ENCODE peak calls at places on chromosome 22, in six cellular contexts. G is iPS DF 6.9, S is RWPE2, T is gastrocnemius medialis, J is epithelial cell of prostate, R is HCT116. O is an unnamed sample.

GRCh38 chr22:26484360-26484706 is 656 bp downstream of the SRRD start:
- DNase-seq in G (no peak), S (no peak), T (no peak), J (no peak), R (no peak), O (no peak)

GRCh38 chr22:44583076-44583760 is 85.2 kb upstream of the RTL6 start:
- DNase-seq in G (no peak), S (peak), T (no peak), J (no peak), R (no peak), O (no peak)

GRCh38 chr22:43945632-43946390 is 9.4 kb upstream of the SAMM50 start:
- DNase-seq in G (peak), S (no peak), T (no peak), J (no peak), R (peak), O (peak)

GRCh38 chr22:30611197-30611596 is 4.2 kb downstream of the TCN2 start:
- DNase-seq in G (no peak), S (no peak), T (no peak), J (no peak), R (no peak), O (no peak)

GRCh38 chr22:30195245-30196140 is 51.1 kb downstream of the LIF start:
- DNase-seq in G (no peak), S (no peak), T (no peak), J (no peak), R (no peak), O (no peak)

GRCh38 chr22:43007519-43008102 is 7.3 kb downstream of the PACSIN2 start:
- DNase-seq in G (no peak), S (no peak), T (no peak), J (no peak), R (no peak), O (no peak)

GRCh38 chr22:43798492-43798891 is 13.6 kb downstream of the EFCAB6 start:
- DNase-seq in G (no peak), S (no peak), T (no peak), J (no peak), R (no peak), O (no peak)

GRCh38 chr22:33986954-33987353 is 66.7 kb upstream of the LARGE1 start:
- DNase-seq in G (no peak), S (no peak), T (no peak), J (no peak), R (no peak), O (no peak)

GRCh38 chr22:24827305-24827704 is 21.3 kb downstream of the SGSM1 start:
- DNase-seq in G (no peak), S (no peak), T (no peak), J (no peak), R (no peak), O (no peak)

GRCh38 chr22:40449676-40450035 is 79.3 kb downstream of the SGSM3 start:
- DNase-seq in G (no peak), S (no peak), T (no peak), J (no peak), R (no peak), O (no peak)

GRCh38 chr22:39723899-39724351 is 153.4 kb downstream of the CACNA1I start:
- DNase-seq in G (no peak), S (no peak), T (no peak), J (no peak), R (peak), O (no peak)

GRCh38 chr22:47323518-47323917 is 561.1 kb downstream of the TBC1D22A start:
- DNase-seq in G (no peak), S (no peak), T (no peak), J (no peak), R (no peak), O (no peak)

GRCh38 chr22:19886605-19887250 is 32.1 kb upstream of the GNB1L start:
- DNase-seq in G (no peak), S (peak), T (no peak), J (no peak), R (no peak), O (peak)

GRCh38 chr22:40107756-40108437 is 69.8 kb upstream of the TNRC6B start:
- DNase-seq in G (no peak), S (no peak), T (peak), J (peak), R (no peak), O (no peak)

GRCh38 chr22:28268176-28268575 is 349.1 kb upstream of the PITPNB start:
- DNase-seq in G (no peak), S (no peak), T (no peak), J (no peak), R (no peak), O (no peak)

GRCh38 chr22:25199726-25200520 is at the start of gene CRYBB3:
- DNase-seq in G (no peak), S (no peak), T (no peak), J (no peak), R (no peak), O (no peak)

GRCh38 chr22:30640361-30640760 is 4.8 kb downstream of the SLC35E4 start:
- DNase-seq in G (no peak), S (no peak), T (no peak), J (no peak), R (no peak), O (no peak)

GRCh38 chr22:26134654-26135330 is 34.5 kb upstream of the SEZ6L start:
- DNase-seq in G (peak), S (no peak), T (no peak), J (no peak), R (peak), O (no peak)

GRCh38 chr22:29348956-29349355 is 33.5 kb upstream of the RASL10A start:
- DNase-seq in G (no peak), S (peak), T (peak), J (peak), R (no peak), O (peak)

GRCh38 chr22:33811686-33812085 is 108.6 kb downstream of the LARGE1 start:
- DNase-seq in G (no peak), S (no peak), T (no peak), J (no peak), R (no peak), O (peak)

GRCh38 chr22:43731986-43732385 is 80.1 kb downstream of the EFCAB6 start:
- DNase-seq in G (no peak), S (no peak), T (no peak), J (no peak), R (no peak), O (no peak)

GRCh38 chr22:19663286-19663815 is 51.0 kb upstream of the SEPTIN5 start:
- DNase-seq in G (no peak), S (no peak), T (no peak), J (no peak), R (no peak), O (peak)

GRCh38 chr22:38034278-38034882 is 22.8 kb upstream of the PICK1 start:
- DNase-seq in G (peak), S (peak), T (no peak), J (peak), R (peak), O (peak)

GRCh38 chr22:43481528-43482309 is 69.9 kb downstream of the MPPED1 start:
- DNase-seq in G (no peak), S (no peak), T (no peak), J (no peak), R (no peak), O (no peak)

GRCh38 chr22:40472036-40472435 is 101.6 kb downstream of the SGSM3 start:
- DNase-seq in G (no peak), S (no peak), T (no peak), J (no peak), R (no peak), O (no peak)

GRCh38 chr22:31151872-31152271 is 8.1 kb upstream of the RNF185 start:
- DNase-seq in G (no peak), S (no peak), T (no peak), J (no peak), R (no peak), O (no peak)

GRCh38 chr22:27100789-27101188 is 443.4 kb downstream of the MIAT start:
- DNase-seq in G (no peak), S (no peak), T (no peak), J (no peak), R (no peak), O (peak)

GRCh38 chr22:39966522-39966921 is 6.3 kb downstream of the TMA7B start:
- DNase-seq in G (no peak), S (no peak), T (no peak), J (no peak), R (no peak), O (no peak)

GRCh38 chr22:23763579-23764331 is 965 bp downstream of the C22orf15 start:
- DNase-seq in G (no peak), S (no peak), T (no peak), J (no peak), R (no peak), O (peak)

GRCh38 chr22:39524753-39525657 is 4.6 kb downstream of the ATF4 start:
- DNase-seq in G (no peak), S (no peak), T (no peak), J (no peak), R (no peak), O (peak)

GRCh38 chr22:25141994-25142620 is 57.6 kb upstream of the CRYBB3 start:
- DNase-seq in G (no peak), S (no peak), T (no peak), J (no peak), R (no peak), O (no peak)

GRCh38 chr22:22865311-22866072 is 22.1 kb upstream of the IGLL5 start:
- DNase-seq in G (no peak), S (no peak), T (no peak), J (no peak), R (no peak), O (no peak)

GRCh38 chr22:42863349-42863911 is 6.4 kb upstream of the ARFGAP3 start:
- DNase-seq in G (no peak), S (no peak), T (no peak), J (peak), R (peak), O (no peak)

GRCh38 chr22:30228509-30229359 is 17.8 kb downstream of the LIF start:
- DNase-seq in G (no peak), S (no peak), T (no peak), J (peak), R (no peak), O (no peak)

GRCh38 chr22:50338860-50339462 is 4.2 kb upstream of the PPP6R2 start:
- DNase-seq in G (no peak), S (no peak), T (no peak), J (no peak), R (no peak), O (no peak)

GRCh38 chr22:21845558-21846452 is 21.6 kb downstream of the MAPK1 start:
- DNase-seq in G (no peak), S (no peak), T (no peak), J (no peak), R (no peak), O (no peak)
- H3K27ac ChIP-seq in G (no peak), S (no peak), T (peak), J (no peak), R (no peak), O (peak)

DNA sequence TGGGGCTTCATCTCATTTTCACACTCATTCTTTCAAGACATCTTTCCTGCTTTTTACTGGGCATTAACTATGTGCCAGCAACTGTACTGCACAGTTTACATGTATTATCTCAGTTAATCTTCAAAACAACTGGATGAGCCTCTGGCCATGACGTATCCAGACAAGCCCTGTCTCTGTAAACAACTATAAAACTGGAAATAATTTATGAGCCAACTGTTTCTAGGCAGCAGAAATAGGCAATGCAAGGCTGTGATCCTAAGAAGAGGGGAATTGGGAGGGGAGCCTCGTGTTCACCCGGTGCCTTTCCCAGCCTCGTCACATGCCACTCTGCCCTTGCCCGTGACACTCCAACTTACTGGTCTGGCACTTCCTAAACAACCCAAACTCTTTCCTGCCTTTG is 82.8 kb downstream of the FBXO7 start:
- DNase-seq in G (no peak), S (no peak), T (no peak), J (no peak), R (no peak), O (no peak)
- H3K27ac ChIP-seq in G (no peak), S (peak), T (no peak), J (peak), R (no peak), O (no peak)

DNA sequence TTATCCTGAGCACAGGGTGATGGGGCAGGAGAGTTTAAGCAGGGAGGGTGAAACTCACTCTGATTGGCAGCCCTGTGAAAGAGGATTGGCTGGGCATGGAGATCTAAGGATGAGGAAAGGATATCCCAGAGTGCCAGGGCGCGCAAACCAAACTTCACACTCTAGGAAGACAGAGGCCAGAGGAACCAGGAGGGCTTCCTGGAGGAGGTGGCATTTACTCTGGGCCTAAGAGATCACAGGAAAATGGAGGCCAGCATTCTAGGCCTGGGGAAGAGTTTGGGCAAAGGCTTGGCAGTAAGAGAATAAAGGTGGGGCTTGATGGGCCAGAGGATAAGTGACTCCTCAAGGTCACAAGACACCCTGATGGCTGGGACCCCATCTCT is 377 bp upstream of the NCF4 start:
- DNase-seq in G (no peak), S (no peak), T (no peak), J (no peak), R (no peak), O (no peak)
- H3K27ac ChIP-seq in G (no peak), S (no peak), T (no peak), J (no peak), R (no peak), O (no peak)

DNA sequence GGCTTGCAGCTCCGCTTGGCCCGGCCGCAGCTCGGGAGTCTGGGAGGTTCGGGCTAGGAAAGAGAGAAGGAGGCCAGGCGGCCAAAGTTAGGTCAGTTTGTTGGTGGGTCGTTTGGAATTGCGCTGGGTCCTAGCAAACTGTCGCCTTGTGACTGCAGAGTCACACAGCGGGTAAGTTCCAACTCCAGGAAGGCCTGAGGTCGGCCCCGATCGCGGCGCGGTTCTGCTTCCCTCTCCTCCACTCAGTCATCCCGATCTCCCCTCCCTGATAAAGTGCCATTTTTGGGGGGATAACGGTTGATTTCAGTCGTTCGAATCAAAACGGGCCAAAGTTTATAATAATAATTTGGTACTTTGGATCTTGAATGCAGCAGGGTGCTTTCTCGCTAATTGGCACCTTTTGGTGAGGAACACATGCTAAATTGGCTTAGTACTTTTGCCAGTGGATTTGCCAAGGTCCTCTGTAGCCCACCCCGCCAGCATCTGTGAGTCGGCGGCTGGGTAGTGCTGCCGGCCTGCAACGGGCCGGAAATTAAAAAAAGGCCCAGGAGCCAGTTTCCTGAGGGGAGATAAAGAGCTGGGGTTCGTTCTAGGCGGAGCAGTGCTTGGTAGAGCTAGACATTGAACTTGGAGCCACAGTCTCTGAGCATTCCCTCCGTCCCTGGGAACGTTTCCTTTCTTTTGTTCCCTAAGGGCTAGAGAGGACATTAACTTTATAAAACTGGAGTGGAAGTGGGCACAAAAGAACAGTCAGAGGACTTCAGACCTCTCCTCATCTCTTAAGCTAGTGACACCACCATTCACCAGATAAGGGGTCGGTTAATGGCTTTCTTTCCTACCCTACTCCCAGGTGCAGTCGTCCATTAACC is 927 bp downstream of the UBE2L3 start:
- DNase-seq in G (no peak), S (no peak), T (peak), J (no peak), R (no peak), O (no peak)
- H3K27ac ChIP-seq in G (no peak), S (peak), T (peak), J (peak), R (peak), O (peak)

DNA sequence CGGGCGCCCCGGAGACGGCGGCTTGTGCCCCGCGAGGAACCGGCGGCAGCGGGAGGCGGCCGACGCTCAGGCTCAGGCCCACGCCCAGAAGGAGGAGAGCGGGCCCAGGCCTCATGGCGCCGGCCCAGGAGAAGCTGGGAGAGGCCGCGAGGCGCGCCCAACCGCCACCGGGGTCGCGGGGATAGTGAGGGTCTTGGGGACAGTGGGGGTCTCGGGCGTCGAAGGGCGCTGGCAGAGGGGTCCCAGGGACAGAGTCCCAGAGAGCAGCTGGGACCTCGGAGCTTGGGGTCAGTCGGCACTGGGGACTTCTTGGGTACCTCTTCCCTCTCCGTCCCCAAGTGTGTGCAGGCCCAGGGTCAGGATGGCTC is at the start of gene PKDREJ:
- DNase-seq in G (no peak), S (no peak), T (no peak), J (no peak), R (no peak), O (no peak)
- H3K27ac ChIP-seq in G (no peak), S (no peak), T (no peak), J (no peak), R (no peak), O (no peak)